ENCODE peak calls at places on chromosome 4, in ten cellular contexts. L is keratinocyte; N is T-helper 9 cell; Q is ACHN; M is ELR; X is HTR-8/SVneo; C is naive B cell; V is stimulated activated CD4-positive, alpha-beta T cell treated with anti-CD3 and anti-CD28 coated beads, Interleukin-4, amount 100 ng/mL, for 1 hour; G is choroid plexus epithelial cell; T is NCI-H2029 treated with DMSO at 0.1 percent for 48 hours. F is an unnamed sample.

GRCh38 chr4:13461511-13461910 is 22.6 kb downstream of the RAB28 start:
- DNase-seq in L (no peak), N (no peak), Q (no peak), M (no peak), X (no peak), C (no peak), V (no peak), G (peak; percentile 48), T (no peak), F (no peak)

GRCh38 chr4:149158852-149159251 is 656.8 kb downstream of the IQCM start:
- DNase-seq in L (no peak), N (no peak), Q (no peak), M (no peak), X (no peak), C (no peak), V (no peak), G (peak; percentile 8), T (no peak), F (no peak)

GRCh38 chr4:40547446-40548132 is 82.1 kb downstream of the RBM47 start:
- DNase-seq in L (no peak), N (no peak), Q (no peak), M (peak; percentile 42), X (no peak), C (no peak), V (no peak), G (no peak), T (no peak), F (no peak)

GRCh38 chr4:166838975-166839614 is 395.2 kb downstream of the SPOCK3 start:
- DNase-seq in L (no peak), N (no peak), Q (no peak), M (no peak), X (no peak), C (no peak), V (no peak), G (no peak), T (no peak), F (peak; percentile 18)

GRCh38 chr4:78720994-78721677 is 55.0 kb upstream of the BMP2K start:
- DNase-seq in L (no peak), N (no peak), Q (no peak), M (no peak), X (no peak), C (peak; percentile 15), V (no peak), G (no peak), T (no peak), F (peak; percentile 23)

GRCh38 chr4:124262211-124263179 is 450.0 kb downstream of the ANKRD50 start:
- DNase-seq in L (peak; percentile 55), N (peak; percentile 1), Q (peak; percentile 75), M (peak; percentile 77), X (peak; percentile 56), C (peak; percentile 33), V (no peak), G (peak; percentile 95), T (peak; percentile 69), F (peak; percentile 35)

GRCh38 chr4:186266699-186267467 is 894 bp downstream of the F11 start:
- DNase-seq in L (no peak), N (no peak), Q (no peak), M (no peak), X (no peak), C (no peak), V (no peak), G (peak; percentile 39), T (no peak), F (no peak)

GRCh38 chr4:185682236-185682635 is 129.8 kb downstream of the SORBS2 start:
- DNase-seq in L (no peak), N (no peak), Q (peak; percentile 47), M (peak; percentile 56), X (peak; percentile 26), C (no peak), V (no peak), G (peak; percentile 25), T (no peak), F (no peak)

GRCh38 chr4:42359686-42360085 is 37.6 kb upstream of the SHISA3 start:
- DNase-seq in L (no peak), N (no peak), Q (peak; percentile 8), M (no peak), X (no peak), C (no peak), V (no peak), G (no peak), T (no peak), F (no peak)

GRCh38 chr4:95107635-95108034 is 349.9 kb downstream of the BMPR1B start:
- DNase-seq in L (no peak), N (no peak), Q (no peak), M (no peak), X (no peak), C (no peak), V (no peak), G (peak; percentile 76), T (no peak), F (no peak)

GRCh38 chr4:65302145-65302544 is 368.1 kb downstream of the EPHA5 start:
- DNase-seq in L (no peak), N (no peak), Q (no peak), M (no peak), X (no peak), C (no peak), V (no peak), G (no peak), T (no peak), F (no peak)

GRCh38 chr4:7251321-7251720 is 59.0 kb downstream of the SORCS2 start:
- DNase-seq in L (no peak), N (no peak), Q (no peak), M (no peak), X (no peak), C (no peak), V (no peak), G (no peak), T (no peak), F (no peak)

GRCh38 chr4:112189754-112190153 is 41.8 kb upstream of the AP1AR start:
- DNase-seq in L (no peak), N (no peak), Q (no peak), M (peak; percentile 31), X (no peak), C (no peak), V (no peak), G (peak; percentile 70), T (no peak), F (no peak)

F was measured in GM20000.